ENCODE peak calls at places on chromosomes 11 and 22, in eight cellular contexts. Z is left ventricle myocardium superior, I is sigmoid colon, O is GM04503, G is NAMALWA, U is cardiac fibroblast, V is NCI-H2081, L is OCI-M1. C is an unnamed sample.

GRCh38 chr11:110356769-110357671 is 60.6 kb upstream of the RDX start:
- DNase-seq in Z (no peak), I (no peak), O (peak), G (no peak), U (peak), V (no peak), L (no peak), C (no peak)

GRCh38 chr11:18578975-18579598 is 9.4 kb downstream of the UEVLD start:
- DNase-seq in Z (no peak), I (no peak), O (no peak), G (no peak), U (no peak), V (no peak), L (peak), C (no peak)

GRCh38 chr22:39309364-39309861 is 10.0 kb downstream of the RPL3 start:
- DNase-seq in Z (no peak), I (no peak), O (no peak), G (peak), U (no peak), V (no peak), L (no peak), C (no peak)

GRCh38 chr22:20590477-20591294 is 83.3 kb downstream of the MED15 start:
- DNase-seq in Z (no peak), I (no peak), O (no peak), G (no peak), U (no peak), V (no peak), L (no peak), C (no peak)

GRCh38 chr11:37710031-37710430 is 1112.0 kb upstream of the RAG2 start:
- DNase-seq in Z (no peak), I (no peak), O (no peak), G (no peak), U (no peak), V (no peak), L (no peak), C (no peak)

GRCh38 chr11:76918941-76919386 is 58.2 kb downstream of the ACER3 start:
- DNase-seq in Z (no peak), I (no peak), O (peak), G (peak), U (peak), V (peak), L (peak), C (peak)

GRCh38 chr11:28585007-28585406 is 476.8 kb downstream of the METTL15 start:
- DNase-seq in Z (no peak), I (no peak), O (no peak), G (no peak), U (peak), V (no peak), L (no peak), C (no peak)

GRCh38 chr11:120180571-120181445 is 30.0 kb upstream of the OAF start:
- DNase-seq in Z (no peak), I (peak), O (no peak), G (no peak), U (peak), V (no peak), L (no peak), C (no peak)

GRCh38 chr11:72746821-72747220 is 5.4 kb downstream of the ARAP1 start:
- DNase-seq in Z (no peak), I (no peak), O (no peak), G (no peak), U (no peak), V (no peak), L (no peak), C (no peak)

GRCh38 chr22:17176715-17177114 is 17.6 kb upstream of the HDHD5 start:
- DNase-seq in Z (no peak), I (no peak), O (no peak), G (no peak), U (no peak), V (no peak), L (no peak), C (no peak)

GRCh38 chr11:71977743-71978418 is 20.8 kb upstream of the IL18BP start:
- DNase-seq in Z (no peak), I (peak), O (no peak), G (peak), U (peak), V (peak), L (peak), C (no peak)

GRCh38 chr22:50161508-50162390 is 8.8 kb upstream of the PANX2 start:
- DNase-seq in Z (no peak), I (no peak), O (no peak), G (no peak), U (no peak), V (no peak), L (no peak), C (no peak)

GRCh38 chr22:39519681-39520053 is 695 bp upstream of the ATF4 start:
- DNase-seq in Z (peak), I (peak), O (no peak), G (no peak), U (no peak), V (peak), L (peak), C (peak)

GRCh38 chr11:122478986-122479385 is 176.5 kb upstream of the UBASH3B start:
- DNase-seq in Z (no peak), I (no peak), O (no peak), G (no peak), U (no peak), V (no peak), L (no peak), C (no peak)

GRCh38 chr11:77200869-77201268 is 72.8 kb downstream of the MYO7A start:
- DNase-seq in Z (no peak), I (peak), O (no peak), G (no peak), U (no peak), V (no peak), L (no peak), C (peak)

GRCh38 chr11:77171254-77171653 is 43.2 kb downstream of the MYO7A start:
- DNase-seq in Z (no peak), I (no peak), O (no peak), G (no peak), U (no peak), V (no peak), L (no peak), C (no peak)

GRCh38 chr22:24424001-24424900 is 3.1 kb upstream of the ADORA2A start:
- DNase-seq in Z (peak), I (no peak), O (no peak), G (peak), U (no peak), V (no peak), L (no peak), C (no peak)

GRCh38 chr11:74085542-74085892 is 76.6 kb upstream of the UCP3 start:
- DNase-seq in Z (no peak), I (no peak), O (no peak), G (no peak), U (peak), V (no peak), L (peak), C (no peak)

GRCh38 chr11:34492806-34493414 is 20.7 kb downstream of the ELF5 start:
- DNase-seq in Z (peak), I (no peak), O (no peak), G (peak), U (peak), V (peak), L (peak), C (peak)

GRCh38 chr22:46725096-46725495 is 13.0 kb downstream of the CERK start:
- DNase-seq in Z (no peak), I (no peak), O (no peak), G (no peak), U (no peak), V (no peak), L (no peak), C (no peak)

GRCh38 chr11:35178067-35178805 is 39.3 kb downstream of the CD44 start:
- DNase-seq in Z (no peak), I (no peak), O (no peak), G (no peak), U (no peak), V (no peak), L (no peak), C (no peak)

GRCh38 chr11:120304526-120304925 is 20.6 kb upstream of the TLCD5 start:
- DNase-seq in Z (no peak), I (no peak), O (no peak), G (peak), U (peak), V (no peak), L (peak), C (no peak)